ENCODE peak calls at places on chromosomes 11 and 22, in ten cellular contexts. M is heart right ventricle; E is neuronal stem cell; K is IMR-90; W is naive thymus-derived CD4-positive, alpha-beta T cell; G is testis; R is H9; P is effector memory CD4-positive, alpha-beta T cell; Y is CD4-positive, alpha-beta memory T cell; X is adipocyte. A is an unnamed sample. For H3K4me1, the result is how much of the 10 kb centered on the place peaks cover.

GRCh38 chr11:120065876-120066275 is 72.0 kb downstream of the TRIM29 start:
- DNase-seq in Y (no peak), X (no peak), P (no peak), K (no peak), G (no peak), M (no peak), E (no peak), R (peak), W (no peak), A (no peak)

GRCh38 chr22:37121887-37122591 is 12.5 kb upstream of the TMPRSS6 start:
- DNase-seq in X (peak), E (no peak), G (peak), Y (peak), R (peak), K (peak), P (peak), W (peak), M (no peak), A (peak)

GRCh38 chr22:23514317-23515038 is 65.6 kb downstream of the IGLL1 start:
- DNase-seq in E (no peak), R (peak), P (no peak), K (no peak), G (no peak), Y (no peak), M (no peak), W (no peak), X (no peak), A (peak)

GRCh38 chr11:94528551-94528950 is 15.2 kb upstream of the FUT4 start:
- DNase-seq in W (no peak), X (no peak), E (no peak), Y (no peak), M (no peak), R (no peak), G (no peak), P (no peak), K (no peak), A (no peak)

GRCh38 chr11:106186630-106187029 is 109.2 kb downstream of the AASDHPPT start:
- DNase-seq in G (no peak), K (no peak), R (no peak), Y (no peak), E (no peak), M (no peak), W (no peak), P (no peak), X (peak), A (no peak)

GRCh38 chr11:23151819-23152218 is 291.5 kb upstream of the CCDC179 start:
- DNase-seq in M (no peak), G (no peak), W (no peak), Y (no peak), X (peak), P (no peak), K (peak), E (no peak), R (no peak), A (no peak)

GRCh38 chr11:126405906-126406305 is 50.4 kb downstream of the ST3GAL4 start:
- DNase-seq in P (no peak), W (no peak), E (no peak), K (no peak), G (no peak), R (no peak), X (no peak), M (no peak), Y (no peak), A (no peak)

GRCh38 chr11:46012185-46012584 is 89.7 kb downstream of the LARGE2 start:
- DNase-seq in W (no peak), K (no peak), P (no peak), X (no peak), R (no peak), E (peak), Y (no peak), G (no peak), M (no peak), A (no peak)

GRCh38 chr22:39367040-39367439 is 17.2 kb downstream of the SYNGR1 start:
- DNase-seq in K (no peak), E (no peak), Y (no peak), P (no peak), W (no peak), M (no peak), G (no peak), X (no peak), R (no peak), A (no peak)

GRCh38 chr11:33574366-33574765 is 126.3 kb downstream of the C11orf91 start:
- DNase-seq in X (no peak), P (no peak), W (no peak), K (no peak), G (no peak), E (no peak), R (no peak), M (no peak), Y (no peak), A (no peak)

GRCh38 chr11:114233755-114234154 is 62.4 kb upstream of the NNMT start:
- DNase-seq in M (no peak), K (peak), G (no peak), Y (no peak), R (no peak), W (no peak), P (no peak), X (peak), E (no peak), A (no peak)
- H3K4me1 ChIP-seq in M (half or more), K (under half), G (under half), Y (under half), R (under half), W (under half), P (under half), X (half or more), E (half or more), A (under half)

GRCh38 chr11:1303196-1303821 is 6.1 kb downstream of the TOLLIP start:
- DNase-seq in K (no peak), Y (no peak), M (no peak), E (no peak), X (peak), G (no peak), W (no peak), P (no peak), R (peak), A (peak)
- H3K4me1 ChIP-seq in K (under half), Y (under half), M (under half), E (under half), X (under half), G (half or more), W (under half), P (under half), R (under half), A (under half)

GRCh38 chr11:116610190-116610589 is 162.6 kb downstream of the BUD13 start:
- DNase-seq in X (no peak), M (no peak), P (no peak), K (no peak), W (no peak), Y (no peak), G (no peak), R (no peak), E (no peak), A (peak)
- H3K4me1 ChIP-seq in X (under half), M (under half), P (under half), K (under half), W (under half), Y (under half), G (under half), R (under half), E (under half), A (under half)

GRCh38 chr11:77073328-77074001 is 6.7 kb downstream of the CAPN5 start:
- DNase-seq in E (no peak), R (peak), X (peak), W (no peak), Y (no peak), K (peak), M (peak), G (peak), P (no peak), A (peak)
- H3K4me1 ChIP-seq in E (under half), R (under half), X (under half), W (under half), Y (under half), K (under half), M (under half), G (under half), P (under half), A (under half)

DNA sequence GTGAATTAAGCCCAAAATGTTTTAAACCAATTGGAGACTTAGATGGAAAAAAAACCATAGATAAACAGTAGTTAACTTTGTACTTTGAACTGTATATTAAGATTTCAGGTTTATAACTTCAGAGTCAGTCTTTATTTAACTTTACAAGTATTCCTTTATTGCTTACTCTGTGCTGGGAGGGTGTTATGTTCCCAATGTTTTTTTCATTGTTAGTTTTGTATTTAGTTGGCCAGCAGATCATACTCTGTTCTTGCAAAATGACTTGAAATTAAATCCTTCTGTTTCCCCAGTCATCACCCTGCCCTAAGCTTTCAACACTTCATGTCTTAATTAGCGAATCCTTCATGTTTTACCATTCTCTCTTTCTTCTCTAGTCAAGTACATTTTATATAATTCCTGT is 25.3 kb downstream of the SIK2 start:
- DNase-seq in X (peak), W (no peak), R (no peak), G (no peak), K (no peak), E (no peak), Y (no peak), P (no peak), M (no peak), A (no peak)
- H3K4me1 ChIP-seq in X (under half), W (under half), R (under half), G (under half), K (under half), E (under half), Y (under half), P (under half), M (under half), A (under half)

DNA sequence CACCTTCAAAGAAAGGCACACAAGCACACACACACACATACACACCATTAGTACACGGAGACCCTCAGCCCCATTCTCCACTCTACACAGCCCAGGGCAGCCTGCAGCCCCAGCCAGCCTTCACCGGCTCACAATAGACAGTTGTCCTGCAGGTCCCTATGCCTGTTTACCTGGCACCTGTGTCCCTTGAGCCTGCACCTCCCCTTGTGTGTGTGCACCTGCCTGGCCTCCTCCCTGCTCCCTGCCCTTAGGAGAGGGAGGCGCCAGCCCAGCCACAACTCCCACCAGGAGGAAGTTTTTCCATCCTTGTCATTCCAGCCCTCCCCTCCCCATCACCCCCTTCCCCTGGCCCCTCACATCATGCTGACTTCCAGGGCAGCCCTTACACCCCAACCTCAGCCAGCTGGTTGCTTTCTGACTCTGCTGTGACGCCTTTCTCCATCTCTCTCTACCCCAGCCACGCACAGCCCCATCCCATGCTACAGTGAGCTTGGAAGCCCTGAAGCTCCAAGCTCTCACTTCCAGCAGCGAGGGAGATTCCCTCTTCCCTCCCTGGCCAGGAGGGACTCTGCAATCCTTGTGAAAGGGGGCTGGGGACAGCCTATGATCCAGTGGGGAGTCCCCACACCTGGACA is 4.4 kb downstream of the AHNAK start:
- DNase-seq in W (no peak), X (no peak), K (peak), R (no peak), M (no peak), G (no peak), P (no peak), E (no peak), Y (no peak), A (no peak)
- H3K4me1 ChIP-seq in W (under half), X (half or more), K (under half), R (under half), M (half or more), G (half or more), P (half or more), E (under half), Y (half or more), A (under half)

DNA sequence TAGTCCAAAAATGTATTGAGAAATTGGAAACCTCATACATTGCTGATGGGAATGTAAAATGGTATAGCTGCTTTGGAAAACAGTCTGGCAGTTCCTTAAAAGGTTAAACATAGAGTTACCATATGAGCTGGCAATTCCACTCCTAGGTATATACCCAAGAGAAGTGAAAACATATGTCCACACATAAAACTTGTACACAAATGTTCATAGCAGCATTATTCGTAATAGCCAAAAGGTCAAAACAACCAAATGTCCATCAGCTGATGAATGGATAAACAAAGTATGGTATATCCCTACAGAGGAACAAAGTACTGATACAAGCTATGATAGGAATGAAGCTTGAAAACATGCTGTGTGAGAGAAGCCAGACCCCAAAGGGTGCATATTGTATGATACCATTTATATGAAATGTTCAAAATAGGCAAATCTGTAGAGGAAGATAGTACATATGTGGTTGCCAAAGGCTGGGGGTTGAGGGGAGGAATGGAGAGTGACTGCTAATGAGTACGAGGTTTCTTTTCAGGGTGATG is 85.7 kb downstream of the ZBTB16 start:
- DNase-seq in P (no peak), G (no peak), R (no peak), K (no peak), M (no peak), W (no peak), E (no peak), X (peak), Y (no peak), A (no peak)
- H3K4me1 ChIP-seq in P (under half), G (under half), R (under half), K (under half), M (half or more), W (under half), E (under half), X (half or more), Y (under half), A (under half)

GRCh38 chr11:130763087-130763980 is 152.9 kb downstream of the SNX19 start:
- DNase-seq in X (peak), E (no peak), Y (no peak), P (no peak), M (no peak), R (no peak), K (peak), G (no peak), W (no peak), A (peak)
- H3K4me1 ChIP-seq in X (under half), E (under half), Y (under half), P (under half), M (under half), R (under half), K (under half), G (under half), W (under half), A (under half)

A was measured in endodermal cell.